ENCODE peak calls at places on chromosomes 6 and 20, in nine cellular contexts. E is GM23338, T is HCT116, Q is SK-N-MC, O is endothelial cell of umbilical vein, R is HepG2, X is upper lobe of left lung, H is SK-N-SH, N is breast epithelium. Y is an unnamed sample.
A peak's percentile ranks its signal among the peaks of the same experiment; 100 is the strongest.

GRCh38 chr6:27476090-27476489 is 3.2 kb upstream of the ZNF184 start:
- DNase-seq in H (no peak), E (no peak), X (no peak), Q (no peak), R (no peak), O (no peak), N (no peak), T (no peak), Y (no peak)

GRCh38 chr6:155026366-155027045 is 31.4 kb downstream of the TIAM2 start:
- DNase-seq in E (no peak), O (peak; percentile 61), N (no peak), R (peak; percentile 41), T (peak; percentile 82), X (no peak), Q (no peak), H (no peak), Y (no peak)

GRCh38 chr6:129786548-129786947 is 74.6 kb downstream of the TMEM244 start:
- DNase-seq in O (no peak), R (no peak), T (no peak), N (no peak), X (no peak), H (no peak), Q (no peak), E (no peak), Y (no peak)

GRCh38 chr6:146289816-146290588 is 253.6 kb upstream of the RAB32 start:
- DNase-seq in H (no peak), X (peak; percentile 31), T (no peak), R (no peak), O (peak; percentile 79), E (no peak), N (no peak), Q (no peak), Y (no peak)

GRCh38 chr6:81939774-81940165 is 187.3 kb upstream of the TENT5A start:
- DNase-seq in N (no peak), T (no peak), H (no peak), E (no peak), Q (no peak), O (no peak), X (no peak), R (no peak), Y (no peak)

GRCh38 chr20:36132802-36133211 is 21.7 kb upstream of the EPB41L1 start:
- DNase-seq in N (no peak), X (no peak), H (no peak), O (no peak), T (no peak), R (no peak), E (no peak), Q (no peak), Y (no peak)

GRCh38 chr20:16821211-16822089 is 73.3 kb downstream of the OTOR start:
- DNase-seq in R (peak; percentile 46), O (peak; percentile 39), Q (no peak), X (peak; percentile 33), N (no peak), E (peak; percentile 79), T (peak; percentile 31), H (peak; percentile 47), Y (no peak)

GRCh38 chr20:2470051-2470431 is 548 bp downstream of the SNRPB start:
- DNase-seq in R (peak; percentile 65), H (peak; percentile 72), T (no peak), O (peak; percentile 60), E (peak; percentile 36), X (peak; percentile 44), Q (no peak), N (peak; percentile 32), Y (no peak)

GRCh38 chr20:47125553-47126373 is 230.7 kb downstream of the ZMYND8 start:
- DNase-seq in H (no peak), Q (no peak), N (peak; percentile 70), R (no peak), E (peak; percentile 41), O (no peak), X (no peak), T (no peak), Y (no peak)

GRCh38 chr20:18719426-18719825 is 94.2 kb upstream of the SCP2D1 start:
- DNase-seq in R (no peak), H (no peak), N (no peak), E (no peak), T (no peak), X (no peak), Q (no peak), O (no peak), Y (no peak)

GRCh38 chr20:1417790-1418189 is 24.9 kb upstream of the FKBP1A start:
- DNase-seq in T (no peak), N (no peak), R (no peak), X (no peak), O (no peak), Q (no peak), H (no peak), E (no peak), Y (no peak)

GRCh38 chr6:36956111-36956820 is 1.7 kb downstream of the PI16 start:
- DNase-seq in E (no peak), H (no peak), T (no peak), R (no peak), Q (no peak), N (peak; percentile 40), X (peak; percentile 15), O (peak; percentile 29), Y (peak; percentile 63)

GRCh38 chr20:60787264-60787663 is 464.8 kb upstream of the CDH4 start:
- DNase-seq in X (no peak), E (no peak), R (no peak), N (no peak), O (no peak), Q (no peak), H (no peak), T (no peak), Y (no peak)

GRCh38 chr6:89944181-89944755 is 50.0 kb downstream of the GJA10 start:
- DNase-seq in O (no peak), R (no peak), X (no peak), E (no peak), Q (no peak), H (no peak), N (no peak), T (no peak), Y (no peak)

GRCh38 chr6:22025468-22026159 is 271.2 kb downstream of the PRL start:
- DNase-seq in T (no peak), O (peak; percentile 95), Q (no peak), R (no peak), E (peak; percentile 80), H (peak; percentile 16), X (no peak), N (no peak), Y (no peak)

GRCh38 chr6:9138856-9139426 is 703.6 kb upstream of the SLC35B3 start:
- DNase-seq in T (no peak), Q (no peak), X (no peak), H (no peak), N (no peak), O (no peak), R (no peak), E (no peak), Y (no peak)

GRCh38 chr20:59614714-59615113 is 10.4 kb downstream of the PHACTR3 start:
- DNase-seq in N (no peak), O (no peak), E (no peak), Q (no peak), T (no peak), X (no peak), H (no peak), R (no peak), Y (no peak)

GRCh38 chr6:165889636-165890403 is 226.8 kb upstream of the PDE10A start:
- DNase-seq in T (peak; percentile 13), N (no peak), X (no peak), H (peak; percentile 65), R (peak; percentile 35), E (peak; percentile 76), O (no peak), Q (no peak), Y (no peak)

GRCh38 chr20:9829835-9830234 is 9.0 kb downstream of the PAK5 start:
- DNase-seq in Q (no peak), R (no peak), O (no peak), H (no peak), N (no peak), X (no peak), E (peak; percentile 66), T (no peak), Y (no peak)

GRCh38 chr20:57481281-57481711 is 43.6 kb downstream of the CTCFL start:
- DNase-seq in X (no peak), Q (no peak), R (no peak), E (no peak), O (no peak), T (no peak), N (no peak), H (no peak), Y (peak; percentile 82)

GRCh38 chr6:57262491-57262890 is 40.4 kb upstream of the RAB23 start:
- DNase-seq in H (no peak), R (no peak), X (no peak), T (no peak), Q (no peak), E (no peak), O (no peak), N (peak; percentile 19), Y (no peak)
- TF ChIP-seq POLR2AphosphoS5 in H (no peak), R (no peak), X (no peak), T (no peak), Q (no peak), E (no peak), O (no peak), N (peak; percentile 47), Y (no peak)

DNA sequence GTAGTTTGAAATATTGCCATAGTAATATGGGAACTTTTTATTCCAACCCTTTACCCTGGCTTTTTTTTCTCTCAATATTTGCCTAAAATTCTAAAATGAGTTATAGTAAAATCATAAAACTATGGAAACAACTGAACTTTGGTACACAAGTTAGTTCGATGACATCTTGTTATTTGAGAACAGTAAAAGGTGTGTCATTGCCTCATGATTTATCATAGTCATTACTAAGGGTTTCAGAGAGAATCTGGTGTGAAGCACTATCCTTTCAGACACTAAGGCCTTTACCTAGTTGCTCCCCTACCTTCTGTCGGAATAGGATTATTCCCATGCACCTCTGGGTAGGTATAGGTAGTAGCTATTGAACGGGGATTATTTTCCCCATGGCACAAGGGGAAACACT is 11.4 kb downstream of the TAF11 start:
- DNase-seq in X (no peak), T (no peak), N (no peak), H (no peak), O (no peak), E (no peak), Q (no peak), R (no peak), Y (no peak)
- TF ChIP-seq POLR2AphosphoS5 in X (no peak), T (no peak), N (no peak), H (no peak), O (no peak), E (no peak), Q (no peak), R (no peak), Y (no peak)

GRCh38 chr20:48682529-48683385 is 145.0 kb downstream of the PREX1 start:
- DNase-seq in Q (peak; percentile 73), X (peak; percentile 94), H (peak; percentile 93), N (peak; percentile 63), T (no peak), R (peak; percentile 60), O (peak; percentile 89), E (peak; percentile 79), Y (peak; percentile 76)
- TF ChIP-seq POLR2AphosphoS5 in Q (peak; percentile 71), X (no peak), H (peak; percentile 97), N (no peak), T (no peak), R (no peak), O (no peak), E (no peak), Y (peak; percentile 71)

DNA sequence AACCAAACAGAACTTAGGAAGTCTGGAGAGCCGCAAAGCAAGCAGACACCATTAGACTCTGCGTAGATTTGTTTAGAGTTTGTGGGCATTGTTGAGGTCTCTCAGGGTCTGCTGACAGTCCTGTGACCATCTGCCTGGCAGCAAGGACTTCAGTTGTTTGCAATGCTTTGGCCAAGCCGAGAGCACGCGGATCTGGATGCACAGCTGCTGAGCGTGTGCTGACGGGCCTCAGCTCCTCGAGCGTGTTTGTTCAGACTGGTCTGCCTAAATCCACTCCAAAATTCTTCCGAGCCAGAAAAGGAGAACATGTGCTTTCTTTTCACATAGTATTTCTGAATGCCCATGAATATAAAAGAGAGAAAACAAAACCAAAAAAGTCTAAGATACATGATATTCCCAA is 159.0 kb downstream of the ZNF217 start:
- DNase-seq in Q (no peak), O (no peak), N (no peak), R (no peak), X (no peak), T (no peak), H (no peak), E (no peak), Y (no peak)
- TF ChIP-seq POLR2AphosphoS5 in Q (no peak), O (no peak), N (no peak), R (no peak), X (no peak), T (no peak), H (no peak), E (no peak), Y (no peak)